ENCODE peak calls at places on chromosome 17, in five cellular contexts. Q is CD8-positive, alpha-beta T cell; H is lung; Z is cardiac muscle cell; W is kidney. R is an unnamed sample. For H3K36me3, the result is how much of the 10 kb centered on the place peaks cover.

GRCh38 chr17:54979657-54980056 is 11.1 kb downstream of the STXBP4 start:
- DNase-seq in Q (no peak), H (no peak), Z (no peak), W (no peak), R (no peak)

GRCh38 chr17:52025231-52025630 is 133.3 kb downstream of the CA10 start:
- DNase-seq in Q (no peak), H (no peak), Z (no peak), W (no peak), R (no peak)

GRCh38 chr17:57356153-57356721 is 99.9 kb downstream of the MSI2 start:
- DNase-seq in Q (no peak), H (no peak), Z (no peak), W (no peak), R (no peak)

GRCh38 chr17:28115046-28115445 is 72.6 kb downstream of the NLK start:
- DNase-seq in Q (no peak), H (no peak), Z (no peak), W (no peak), R (no peak)

GRCh38 chr17:77475012-77475976 is 334.5 kb downstream of the SEC14L1 start:
- DNase-seq in Q (peak), H (no peak), Z (peak), W (no peak), R (peak)

GRCh38 chr17:17682737-17683675 is 1.7 kb downstream of the RAI1 start:
- DNase-seq in Q (peak), H (peak), Z (peak), W (peak), R (peak)

GRCh38 chr17:42163113-42163512 is 8.3 kb upstream of the RAB5C start:
- DNase-seq in Q (no peak), H (no peak), Z (no peak), W (no peak), R (peak)

GRCh38 chr17:15342460-15342859 is 1.1 kb upstream of the TEKT3 start:
- DNase-seq in Q (no peak), H (no peak), Z (peak), W (no peak), R (no peak)

GRCh38 chr17:77645441-77646430 is 312.8 kb upstream of the TNRC6C start:
- DNase-seq in Q (peak), H (no peak), Z (peak), W (no peak), R (peak)

GRCh38 chr17:60743282-60743681 is 65.6 kb downstream of the BCAS3 start:
- DNase-seq in Q (no peak), H (no peak), Z (no peak), W (no peak), R (no peak)

GRCh38 chr17:19736071-19736470 is 12.0 kb downstream of the ALDH3A1 start:
- DNase-seq in Q (no peak), H (no peak), Z (no peak), W (peak), R (peak)

GRCh38 chr17:75970011-75970523 is 8.9 kb downstream of the ACOX1 start:
- DNase-seq in Q (no peak), H (no peak), Z (peak), W (no peak), R (no peak)

GRCh38 chr17:45839442-45839841 is 5.2 kb upstream of the SPPL2C start:
- DNase-seq in Q (peak), H (no peak), Z (no peak), W (peak), R (no peak)

GRCh38 chr17:5110816-5111215 is 862 bp downstream of the ZNF232 start:
- DNase-seq in Q (no peak), H (no peak), Z (no peak), W (no peak), R (no peak)

GRCh38 chr17:2275722-2276121 is 27.9 kb downstream of the SMG6 start:
- DNase-seq in Q (no peak), H (no peak), Z (no peak), W (no peak), R (no peak)

DNA sequence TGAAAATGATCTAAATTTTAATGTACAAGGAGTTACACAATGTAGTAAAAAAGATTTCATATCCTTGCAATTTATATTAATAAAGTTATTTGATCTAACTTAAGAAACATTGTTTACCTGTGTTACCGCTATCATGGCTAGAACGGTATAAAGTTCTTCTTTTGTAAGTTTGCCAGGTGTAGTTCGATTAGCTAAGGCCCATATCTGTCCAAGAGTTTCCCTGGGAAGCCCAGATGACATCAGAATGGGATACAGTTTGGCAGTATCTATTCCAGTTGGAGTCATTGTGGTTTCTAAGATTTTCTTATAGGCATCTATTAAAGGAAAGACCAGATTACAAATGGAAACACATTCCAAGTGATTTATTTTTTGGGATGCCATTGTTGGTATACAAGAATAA is 37.5 kb downstream of the SYNRG start:
- DNase-seq in Q (no peak), H (no peak), Z (no peak), W (no peak), R (no peak)
- H3K36me3 ChIP-seq in Q (half or more), H (under half), Z (half or more), W (under half), R (under half)

DNA sequence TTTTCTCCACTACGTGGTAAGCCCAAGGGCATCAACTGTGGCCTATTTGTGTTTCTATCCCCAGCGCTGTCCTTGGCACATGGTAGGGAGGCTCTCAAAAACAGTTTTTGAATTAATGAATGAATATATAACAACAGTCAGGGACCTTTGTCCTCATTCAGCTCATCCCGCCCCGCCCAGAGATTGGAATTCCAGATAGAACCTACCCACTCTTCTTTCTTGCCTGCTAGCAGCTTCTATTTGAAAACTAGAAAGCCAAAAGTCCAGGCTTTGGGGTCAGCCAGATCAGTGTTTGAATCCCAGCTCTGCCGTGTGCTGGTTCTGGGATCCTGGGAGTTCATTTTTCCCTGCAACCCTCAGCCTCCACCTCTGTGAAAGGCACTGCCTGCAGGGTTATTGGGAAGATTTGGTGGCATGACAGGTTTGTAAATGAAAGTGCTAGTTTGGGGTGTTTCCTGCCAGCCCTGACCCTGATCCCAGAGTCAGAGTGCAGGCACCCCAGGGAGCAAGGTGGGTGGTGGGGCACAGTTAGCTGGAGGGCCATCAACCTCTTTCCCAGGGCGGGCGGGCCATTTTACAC is 4.5 kb downstream of the NHERF1 start:
- DNase-seq in Q (peak), H (no peak), Z (no peak), W (no peak), R (no peak)
- H3K36me3 ChIP-seq in Q (under half), H (under half), Z (under half), W (under half), R (under half)

GRCh38 chr17:82560802-82561428 is 41.4 kb downstream of the FOXK2 start:
- DNase-seq in Q (no peak), H (no peak), Z (no peak), W (no peak), R (no peak)

GRCh38 chr17:82565551-82565950 is 46.0 kb downstream of the FOXK2 start:
- DNase-seq in Q (no peak), H (no peak), Z (no peak), W (no peak), R (no peak)

GRCh38 chr17:82563318-82563717 is 43.8 kb downstream of the FOXK2 start:
- DNase-seq in Q (no peak), H (no peak), Z (no peak), W (no peak), R (no peak)

GRCh38 chr17:82559779-82560642 is 40.5 kb downstream of the FOXK2 start:
- DNase-seq in Q (no peak), H (no peak), Z (no peak), W (no peak), R (no peak)

DNA sequence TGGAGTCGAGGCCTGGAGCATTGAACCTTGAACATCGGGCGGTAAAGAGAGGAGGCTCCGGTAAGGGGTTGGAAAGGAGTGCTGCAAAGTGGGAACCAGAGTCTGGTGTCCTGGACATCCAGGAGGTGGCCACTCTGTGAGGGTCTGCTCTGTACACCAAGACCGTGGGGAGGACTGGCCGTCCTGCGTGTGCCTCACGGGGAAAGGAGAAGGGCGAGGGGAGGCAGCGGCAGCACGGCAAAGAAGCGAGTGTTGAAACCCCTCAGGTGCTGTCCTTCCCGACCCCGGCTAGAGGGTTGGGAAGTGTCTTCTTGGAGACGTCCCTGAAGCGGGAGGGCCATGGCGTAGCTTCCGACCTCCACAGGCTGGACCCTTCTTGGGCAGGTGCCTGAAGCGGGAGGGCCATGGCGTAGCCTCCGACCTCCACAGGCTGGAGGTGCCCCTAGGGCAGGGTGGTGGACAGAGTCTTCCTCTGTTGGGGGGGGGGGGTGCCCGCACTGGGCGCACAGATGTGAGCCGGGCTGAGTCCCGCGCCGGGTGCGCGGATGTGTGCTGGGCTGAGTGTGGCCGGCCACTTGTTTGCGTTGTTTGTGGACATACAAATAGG is 42.0 kb downstream of the FOXK2 start:
- DNase-seq in Q (no peak), H (no peak), Z (no peak), W (peak), R (no peak)
- H3K36me3 ChIP-seq in Q (under half), H (under half), Z (under half), W (under half), R (under half)

DNA sequence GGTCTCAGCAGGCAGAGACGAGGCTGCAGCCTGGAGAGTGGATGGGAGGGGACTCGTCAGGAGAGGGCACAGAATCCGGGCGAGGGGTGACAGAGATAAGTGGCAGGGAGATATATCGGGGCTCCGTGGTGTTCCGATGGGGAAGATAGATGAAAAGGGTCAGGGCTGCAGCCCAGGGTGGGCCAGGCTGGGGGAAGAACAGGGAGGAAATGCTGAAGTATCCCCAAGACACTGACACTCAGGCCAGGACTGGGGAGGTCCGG is 2.1 kb downstream of the LGALS3BP start:
- DNase-seq in Q (no peak), H (no peak), Z (no peak), W (no peak), R (no peak)
- H3K36me3 ChIP-seq in Q (under half), H (under half), Z (under half), W (under half), R (under half)

DNA sequence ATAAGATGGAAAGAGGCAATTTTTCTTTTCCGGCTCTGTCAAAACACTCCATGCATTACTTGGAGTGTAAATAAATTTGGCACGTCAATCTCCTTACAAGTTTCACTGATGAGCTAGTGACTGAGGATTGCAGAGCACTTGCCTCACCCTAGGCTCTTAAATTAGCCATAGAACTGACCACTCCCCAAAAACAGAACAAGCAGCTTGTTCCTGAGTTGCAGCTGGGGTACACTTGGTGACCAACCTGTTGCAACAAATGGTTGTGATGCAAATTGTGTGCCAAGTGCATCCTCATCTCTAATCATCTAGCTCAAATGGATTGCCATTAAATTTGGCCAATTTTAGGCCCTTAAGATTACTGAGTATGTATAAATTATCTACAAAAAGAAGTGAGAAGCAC is 67.0 kb downstream of the CACNG1 start:
- DNase-seq in Q (no peak), H (no peak), Z (no peak), W (no peak), R (no peak)
- H3K36me3 ChIP-seq in Q (under half), H (under half), Z (under half), W (under half), R (under half)

DNA sequence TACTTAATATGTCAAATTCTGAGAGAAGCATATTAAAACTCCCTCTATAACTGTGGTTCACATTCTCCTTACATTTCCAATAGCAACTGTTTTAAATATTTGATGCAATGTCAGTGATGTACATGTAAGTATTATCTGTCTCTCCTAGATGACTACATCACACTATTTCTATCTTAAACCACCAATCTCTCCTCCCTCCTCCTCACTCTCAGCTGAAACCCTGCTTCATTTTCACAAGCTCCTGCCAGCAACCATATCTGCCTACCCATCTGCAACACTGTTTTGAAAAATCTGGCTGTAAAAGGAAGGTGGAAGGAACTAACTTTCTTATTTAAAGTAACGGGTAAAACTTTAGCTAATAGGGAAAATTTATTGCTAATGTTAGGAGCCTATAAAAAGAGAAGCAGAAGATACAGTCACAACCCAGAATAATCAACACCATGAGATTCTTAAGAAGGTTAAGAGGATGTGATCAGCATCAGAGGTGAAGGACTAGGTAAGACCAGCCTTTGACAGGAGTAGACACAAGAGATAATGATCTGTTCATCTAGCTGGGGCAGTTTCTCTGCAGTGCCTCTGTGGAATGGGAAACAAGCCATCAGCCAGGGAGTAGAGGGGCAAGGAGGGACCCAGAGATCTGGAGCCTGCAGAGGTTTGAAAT is 31.0 kb downstream of the MYH10 start:
- DNase-seq in Q (no peak), H (no peak), Z (peak), W (no peak), R (no peak)
- H3K36me3 ChIP-seq in Q (under half), H (under half), Z (under half), W (under half), R (under half)

R was measured in CD8-positive, alpha-beta memory T cell.